ENCODE peak calls at places on chromosomes 4 and X, in six cellular contexts. Y, N, S, R, A and G are unnamed samples.

GRCh38 chr4:187478292-187479205 is 517.0 kb upstream of the ZFP42 start:
- DNase-seq in Y (no peak), A (no peak), R (no peak), S (peak), N (no peak), G (no peak)

GRCh38 chr4:110631582-110632505 is 9.0 kb upstream of the PITX2 start:
- DNase-seq in Y (peak), R (no peak), N (peak), A (no peak), S (peak), G (peak)

GRCh38 chrX:154374361-154375155 is at the start of gene FLNA:
- DNase-seq in N (peak), S (no peak), Y (no peak), A (no peak), R (peak), G (peak)

GRCh38 chrX:154408659-154409221 is 314 bp downstream of the DNASE1L1 start:
- DNase-seq in A (no peak), Y (no peak), R (no peak), N (no peak), S (no peak), G (no peak)

GRCh38 chrX:72304877-72305276 is 837 bp downstream of the CITED1 start:
- DNase-seq in Y (no peak), S (no peak), R (no peak), N (no peak), A (no peak), G (no peak)

GRCh38 chr4:188992706-188993105 is 853.5 kb downstream of the TRIML1 start:
- DNase-seq in R (no peak), Y (no peak), A (no peak), S (no peak), N (no peak), G (no peak)

GRCh38 chr4:82890602-82890912 is 396 bp downstream of the SEC31A start:
- DNase-seq in Y (no peak), A (no peak), R (no peak), S (no peak), N (no peak), G (no peak)

GRCh38 chrX:15744181-15744867 is 6.3 kb downstream of the CA5B start:
- DNase-seq in N (peak), A (no peak), Y (no peak), R (no peak), S (no peak), G (no peak)

GRCh38 chr4:173264245-173264959 is 69.8 kb downstream of the HMGB2 start:
- DNase-seq in S (peak), Y (no peak), R (no peak), N (no peak), A (no peak), G (no peak)

GRCh38 chr4:98746936-98747658 is 88.7 kb upstream of the TSPAN5 start:
- DNase-seq in A (no peak), S (no peak), R (no peak), N (no peak), Y (no peak), G (no peak)

GRCh38 chrX:39941332-39941920 is 156.3 kb downstream of the BCOR start:
- DNase-seq in R (no peak), Y (no peak), A (no peak), S (no peak), N (no peak), G (no peak)

GRCh38 chr4:115851918-115852766 is 738.7 kb upstream of the NDST4 start:
- DNase-seq in Y (no peak), S (no peak), A (no peak), R (no peak), N (peak), G (no peak)

GRCh38 chrX:2351321-2351720 is 149.5 kb downstream of the DHRSX start:
- DNase-seq in R (no peak), N (no peak), Y (no peak), S (peak), A (no peak), G (no peak)

GRCh38 chr4:15117270-15117946 is 115.1 kb downstream of the CPEB2 start:
- DNase-seq in S (no peak), A (no peak), Y (no peak), N (no peak), R (no peak), G (peak)

GRCh38 chrX:1242901-1243402 is 25.7 kb upstream of the CSF2RA start:
- DNase-seq in Y (no peak), A (no peak), S (no peak), N (no peak), R (no peak), G (peak)

GRCh38 chr4:154877110-154877760 is 96.2 kb downstream of the RBM46 start:
- DNase-seq in Y (no peak), A (no peak), N (no peak), R (no peak), S (no peak), G (no peak)

GRCh38 chr4:157992038-157992706 is 180.7 kb downstream of the GASK1B start:
- DNase-seq in S (peak), R (no peak), A (peak), Y (no peak), N (no peak), G (no peak)

GRCh38 chrX:1442724-1443367 is 9.9 kb downstream of the ASMTL start:
- DNase-seq in N (no peak), A (no peak), S (no peak), R (peak), Y (no peak), G (no peak)

GRCh38 chr4:76987685-76988084 is 38.1 kb downstream of the SEPTIN11 start:
- DNase-seq in N (no peak), A (no peak), Y (no peak), R (no peak), S (no peak), G (no peak)

GRCh38 chr4:110518889-110519490 is 43.0 kb downstream of the ENPEP start:
- DNase-seq in Y (no peak), S (no peak), A (peak), R (no peak), N (no peak), G (no peak)

GRCh38 chrX:29662101-29662500 is 553.3 kb upstream of the MAGEB2 start:
- DNase-seq in R (no peak), S (no peak), N (no peak), Y (no peak), A (no peak), G (no peak)

GRCh38 chr4:24150021-24150420 is 260.2 kb upstream of the PPARGC1A start:
- DNase-seq in R (no peak), A (no peak), Y (no peak), N (no peak), S (no peak), G (no peak)

GRCh38 chr4:81919238-81919637 is 447.5 kb upstream of the RASGEF1B start:
- DNase-seq in Y (no peak), A (no peak), N (no peak), S (no peak), R (no peak), G (no peak)

GRCh38 chr4:130808492-130808891 is 1712.5 kb downstream of the C4orf33 start:
- DNase-seq in S (no peak), N (peak), A (no peak), R (no peak), Y (no peak), G (no peak)

GRCh38 chrX:22163306-22163705 is 109.4 kb upstream of the CBLL2 start:
- DNase-seq in N (no peak), A (no peak), R (no peak), Y (no peak), S (no peak), G (no peak)

GRCh38 chr4:1604181-1604705 is 79.9 kb downstream of the FAM53A start:
- DNase-seq in Y (no peak), R (no peak), S (no peak), A (no peak), N (no peak), G (no peak)

GRCh38 chr4:137394000-137394399 is 138.3 kb downstream of the PCDH18 start:
- DNase-seq in A (no peak), S (no peak), Y (no peak), R (no peak), N (no peak), G (no peak)

GRCh38 chrX:96455078-96455477 is 229.6 kb upstream of the DIAPH2 start:
- DNase-seq in N (no peak), R (no peak), Y (no peak), S (no peak), A (no peak), G (no peak)

GRCh38 chr4:119264743-119265142 is 52.2 kb downstream of the USP53 start:
- DNase-seq in R (no peak), A (no peak), N (no peak), S (no peak), Y (no peak), G (no peak)

GRCh38 chrX:39469126-39469525 is 628.6 kb downstream of the BCOR start:
- DNase-seq in Y (no peak), A (no peak), R (no peak), S (no peak), N (no peak), G (no peak)

GRCh38 chrX:108699368-108699767 is 37.0 kb downstream of the IRS4 start:
- DNase-seq in S (no peak), N (peak), Y (no peak), R (no peak), A (no peak), G (no peak)

GRCh38 chr4:182556576-182556975 is 313.4 kb downstream of the TENM3 start:
- DNase-seq in R (no peak), Y (no peak), N (no peak), A (no peak), S (peak), G (no peak)

GRCh38 chr4:54658321-54659093 is 750 bp downstream of the KIT start:
- DNase-seq in A (no peak), Y (peak), R (peak), N (peak), S (no peak), G (peak)